ENCODE peak calls at places on chromosomes 13 and 19, in six cellular contexts. One of them, this sample, is unnamed.

GRCh38 chr19:2132731-2133490 is 18.5 kb downstream of the AP3D1 start:
- DNase-seq in anterior cingulate cortex: no peak
- DNase-seq in SW480: no peak
- DNase-seq in substantia nigra: no peak
- DNase-seq in activated naive CD4-positive, alpha-beta T cell: no peak
- DNase-seq in CD4-positive, CD25-positive, alpha-beta regulatory T cell: no peak
- DNase-seq in this sample: no peak

GRCh38 chr19:1671716-1672037 is 19.3 kb upstream of the TCF3 start:
- DNase-seq in anterior cingulate cortex: no peak
- DNase-seq in substantia nigra: no peak
- DNase-seq in SW480: no peak
- DNase-seq in activated naive CD4-positive, alpha-beta T cell: no peak
- DNase-seq in CD4-positive, CD25-positive, alpha-beta regulatory T cell: no peak
- DNase-seq in this sample: no peak

GRCh38 chr19:18674616-18675015 is 8.9 kb upstream of the CRTC1 start:
- DNase-seq in SW480: no peak
- DNase-seq in activated naive CD4-positive, alpha-beta T cell: no peak
- DNase-seq in anterior cingulate cortex: peak
- DNase-seq in CD4-positive, CD25-positive, alpha-beta regulatory T cell: no peak
- DNase-seq in substantia nigra: peak
- DNase-seq in this sample: no peak

GRCh38 chr13:113924184-113924583 is 49.7 kb downstream of the C13orf46 start:
- DNase-seq in activated naive CD4-positive, alpha-beta T cell: no peak
- DNase-seq in SW480: no peak
- DNase-seq in CD4-positive, CD25-positive, alpha-beta regulatory T cell: no peak
- DNase-seq in anterior cingulate cortex: no peak
- DNase-seq in substantia nigra: no peak
- DNase-seq in this sample: no peak

GRCh38 chr13:110683921-110684320 is 22.0 kb downstream of the CARS2 start:
- DNase-seq in substantia nigra: no peak
- DNase-seq in anterior cingulate cortex: no peak
- DNase-seq in SW480: no peak
- DNase-seq in activated naive CD4-positive, alpha-beta T cell: no peak
- DNase-seq in CD4-positive, CD25-positive, alpha-beta regulatory T cell: no peak
- DNase-seq in this sample: no peak

GRCh38 chr13:45162821-45163220 is 38.0 kb downstream of the KCTD4 start:
- DNase-seq in substantia nigra: no peak
- DNase-seq in activated naive CD4-positive, alpha-beta T cell: no peak
- DNase-seq in anterior cingulate cortex: no peak
- DNase-seq in SW480: no peak
- DNase-seq in CD4-positive, CD25-positive, alpha-beta regulatory T cell: no peak
- DNase-seq in this sample: no peak

GRCh38 chr19:34461375-34462100 is 20.0 kb upstream of the WTIP start:
- DNase-seq in SW480: no peak
- DNase-seq in substantia nigra: no peak
- DNase-seq in anterior cingulate cortex: no peak
- DNase-seq in activated naive CD4-positive, alpha-beta T cell: no peak
- DNase-seq in CD4-positive, CD25-positive, alpha-beta regulatory T cell: no peak
- DNase-seq in this sample: no peak

GRCh38 chr13:110830331-110830730 is 84.5 kb downstream of the ANKRD10 start:
- DNase-seq in anterior cingulate cortex: no peak
- DNase-seq in activated naive CD4-positive, alpha-beta T cell: no peak
- DNase-seq in SW480: no peak
- DNase-seq in substantia nigra: no peak
- DNase-seq in CD4-positive, CD25-positive, alpha-beta regulatory T cell: no peak
- DNase-seq in this sample: no peak

GRCh38 chr19:43407416-43408005 is 7.2 kb upstream of the TEX101 start:
- DNase-seq in activated naive CD4-positive, alpha-beta T cell: no peak
- DNase-seq in SW480: no peak
- DNase-seq in anterior cingulate cortex: no peak
- DNase-seq in substantia nigra: no peak
- DNase-seq in CD4-positive, CD25-positive, alpha-beta regulatory T cell: no peak
- DNase-seq in this sample: no peak

GRCh38 chr13:62046512-62046911 is 630.9 kb upstream of the PCDH20 start:
- DNase-seq in activated naive CD4-positive, alpha-beta T cell: no peak
- DNase-seq in CD4-positive, CD25-positive, alpha-beta regulatory T cell: no peak
- DNase-seq in substantia nigra: no peak
- DNase-seq in SW480: no peak
- DNase-seq in anterior cingulate cortex: no peak
- DNase-seq in this sample: no peak

GRCh38 chr19:40932008-40932959 is 50.3 kb upstream of the CYP2A7 start:
- DNase-seq in SW480: no peak
- DNase-seq in anterior cingulate cortex: no peak
- DNase-seq in substantia nigra: no peak
- DNase-seq in activated naive CD4-positive, alpha-beta T cell: no peak
- DNase-seq in CD4-positive, CD25-positive, alpha-beta regulatory T cell: no peak
- DNase-seq in this sample: no peak

GRCh38 chr19:13788991-13789390 is 6.3 kb upstream of the ZSWIM4 start:
- DNase-seq in activated naive CD4-positive, alpha-beta T cell: no peak
- DNase-seq in anterior cingulate cortex: no peak
- DNase-seq in CD4-positive, CD25-positive, alpha-beta regulatory T cell: no peak
- DNase-seq in SW480: no peak
- DNase-seq in substantia nigra: no peak
- DNase-seq in this sample: peak

GRCh38 chr19:14758816-14759215 is 19.5 kb downstream of the ADGRE2 start:
- DNase-seq in substantia nigra: no peak
- DNase-seq in anterior cingulate cortex: no peak
- DNase-seq in activated naive CD4-positive, alpha-beta T cell: no peak
- DNase-seq in CD4-positive, CD25-positive, alpha-beta regulatory T cell: no peak
- DNase-seq in SW480: no peak
- DNase-seq in this sample: no peak

GRCh38 chr19:33654840-33655508 is 33.2 kb downstream of the CHST8 start:
- DNase-seq in anterior cingulate cortex: no peak
- DNase-seq in substantia nigra: no peak
- DNase-seq in SW480: no peak
- DNase-seq in CD4-positive, CD25-positive, alpha-beta regulatory T cell: no peak
- DNase-seq in activated naive CD4-positive, alpha-beta T cell: no peak
- DNase-seq in this sample: no peak

GRCh38 chr13:91148098-91148497 is 199.4 kb upstream of the MIR17HG start:
- DNase-seq in substantia nigra: no peak
- DNase-seq in anterior cingulate cortex: no peak
- DNase-seq in SW480: no peak
- DNase-seq in activated naive CD4-positive, alpha-beta T cell: no peak
- DNase-seq in CD4-positive, CD25-positive, alpha-beta regulatory T cell: no peak
- DNase-seq in this sample: no peak

GRCh38 chr13:44309771-44310767 is 63.6 kb upstream of the SERP2 start:
- DNase-seq in SW480: peak
- DNase-seq in activated naive CD4-positive, alpha-beta T cell: no peak
- DNase-seq in anterior cingulate cortex: no peak
- DNase-seq in substantia nigra: no peak
- DNase-seq in CD4-positive, CD25-positive, alpha-beta regulatory T cell: no peak
- DNase-seq in this sample: no peak

GRCh38 chr13:40132249-40132648 is 476.8 kb downstream of the COG6 start:
- DNase-seq in SW480: no peak
- DNase-seq in activated naive CD4-positive, alpha-beta T cell: no peak
- DNase-seq in substantia nigra: no peak
- DNase-seq in anterior cingulate cortex: no peak
- DNase-seq in CD4-positive, CD25-positive, alpha-beta regulatory T cell: no peak
- DNase-seq in this sample: no peak

GRCh38 chr19:5893907-5894703 is 9.5 kb downstream of the NDUFA11 start:
- DNase-seq in anterior cingulate cortex: no peak
- DNase-seq in SW480: no peak
- DNase-seq in CD4-positive, CD25-positive, alpha-beta regulatory T cell: no peak
- DNase-seq in substantia nigra: no peak
- DNase-seq in activated naive CD4-positive, alpha-beta T cell: no peak
- DNase-seq in this sample: no peak

GRCh38 chr19:14347999-14348889 is 33.0 kb upstream of the ADGRE5 start:
- DNase-seq in CD4-positive, CD25-positive, alpha-beta regulatory T cell: peak
- DNase-seq in activated naive CD4-positive, alpha-beta T cell: peak
- DNase-seq in SW480: peak
- DNase-seq in substantia nigra: peak
- DNase-seq in anterior cingulate cortex: no peak
- DNase-seq in this sample: peak

GRCh38 chr19:12867120-12868099 is 13.8 kb downstream of the DNASE2 start:
- DNase-seq in anterior cingulate cortex: peak
- DNase-seq in substantia nigra: peak
- DNase-seq in CD4-positive, CD25-positive, alpha-beta regulatory T cell: peak
- DNase-seq in SW480: no peak
- DNase-seq in activated naive CD4-positive, alpha-beta T cell: peak
- DNase-seq in this sample: no peak

GRCh38 chr19:18608805-18609716 is 2.5 kb upstream of the CRLF1 start:
- DNase-seq in activated naive CD4-positive, alpha-beta T cell: no peak
- DNase-seq in CD4-positive, CD25-positive, alpha-beta regulatory T cell: no peak
- DNase-seq in substantia nigra: no peak
- DNase-seq in anterior cingulate cortex: no peak
- DNase-seq in SW480: no peak
- DNase-seq in this sample: no peak

GRCh38 chr19:40471111-40471510 is 4.3 kb downstream of the SPTBN4 start:
- DNase-seq in SW480: no peak
- DNase-seq in activated naive CD4-positive, alpha-beta T cell: no peak
- DNase-seq in CD4-positive, CD25-positive, alpha-beta regulatory T cell: no peak
- DNase-seq in anterior cingulate cortex: no peak
- DNase-seq in substantia nigra: no peak
- DNase-seq in this sample: no peak

GRCh38 chr13:36921902-36922301 is 1.9 kb upstream of the SMAD9 start:
- DNase-seq in activated naive CD4-positive, alpha-beta T cell: no peak
- DNase-seq in substantia nigra: no peak
- DNase-seq in anterior cingulate cortex: no peak
- DNase-seq in SW480: no peak
- DNase-seq in CD4-positive, CD25-positive, alpha-beta regulatory T cell: no peak
- DNase-seq in this sample: no peak